ENCODE peak calls at places on chromosomes 11 and 22, in nine cellular contexts. S, N, K, O, Z, E, W, R and T are unnamed samples.

GRCh38 chr11:14422052-14422813 is 63.2 kb upstream of the RRAS2 start:
- DNase-seq in S (peak), Z (peak), E (peak), O (peak), K (peak), W (peak), N (peak), R (peak), T (peak)

GRCh38 chr11:1926156-1927031 is 6.9 kb downstream of the TNNT3 start:
- DNase-seq in N (no peak), E (no peak), O (no peak), W (no peak), R (no peak), Z (no peak), S (no peak), K (no peak), T (no peak)

GRCh38 chr22:22013559-22014284 is 31.1 kb upstream of the TOP3B start:
- DNase-seq in N (no peak), E (no peak), O (no peak), Z (no peak), W (no peak), S (no peak), R (no peak), K (no peak), T (no peak)

GRCh38 chr11:119942583-119943338 is 195.2 kb downstream of the TRIM29 start:
- DNase-seq in N (no peak), W (peak), O (no peak), R (no peak), K (no peak), E (no peak), S (no peak), Z (no peak), T (no peak)

GRCh38 chr22:42069801-42070516 is 653 bp downstream of the NAGA start:
- DNase-seq in E (no peak), K (no peak), R (no peak), S (no peak), W (no peak), N (no peak), Z (no peak), O (no peak), T (peak)

GRCh38 chr22:48510599-48510998 is 1317.1 kb downstream of the BRD1 start:
- DNase-seq in O (no peak), Z (no peak), E (no peak), K (no peak), S (no peak), R (no peak), W (no peak), N (no peak), T (no peak)

GRCh38 chr22:45996241-45997076 is 19.5 kb upstream of the WNT7B start:
- DNase-seq in R (no peak), E (peak), N (no peak), W (peak), S (peak), O (peak), K (no peak), Z (peak), T (no peak)

GRCh38 chr11:114056409-114056808 is 3.1 kb upstream of the ZBTB16 start:
- DNase-seq in O (no peak), N (no peak), Z (no peak), S (no peak), E (no peak), K (no peak), W (no peak), R (no peak), T (no peak)

GRCh38 chr11:87037450-87038234 is at the start of gene TMEM135:
- DNase-seq in S (peak), E (peak), W (peak), O (peak), Z (peak), N (peak), K (peak), R (peak), T (peak)

GRCh38 chr11:126391970-126392637 is 36.6 kb downstream of the ST3GAL4 start:
- DNase-seq in Z (no peak), W (no peak), E (no peak), S (peak), K (no peak), R (no peak), O (peak), N (peak), T (peak)

GRCh38 chr11:57555393-57555792 is 12.1 kb downstream of the UBE2L6 start:
- DNase-seq in W (no peak), S (no peak), R (no peak), Z (no peak), O (no peak), K (no peak), E (no peak), N (no peak), T (no peak)

GRCh38 chr11:334264-335033 is 13.8 kb upstream of the IFITM3 start:
- DNase-seq in O (no peak), Z (no peak), R (no peak), E (peak), K (no peak), N (no peak), W (no peak), S (no peak), T (no peak)

GRCh38 chr11:251550-251949 is 14.8 kb downstream of the PSMD13 start:
- DNase-seq in K (no peak), E (no peak), O (no peak), N (peak), W (no peak), Z (no peak), S (no peak), R (no peak), T (no peak)

GRCh38 chr11:60934091-60934789 is 10.0 kb downstream of the TMEM132A start:
- DNase-seq in Z (no peak), N (no peak), S (no peak), R (no peak), W (no peak), O (no peak), E (no peak), K (no peak), T (no peak)

GRCh38 chr11:115425243-115425642 is 79.0 kb downstream of the CADM1 start:
- DNase-seq in R (no peak), E (no peak), Z (no peak), W (no peak), O (no peak), K (no peak), N (no peak), S (no peak), T (no peak)

GRCh38 chr11:94201004-94201465 is 72.4 kb downstream of the PANX1 start:
- DNase-seq in R (no peak), O (no peak), E (peak), N (peak), K (no peak), Z (peak), S (no peak), W (peak), T (no peak)

GRCh38 chr22:26326803-26327202 is 102.3 kb upstream of the ASPHD2 start:
- DNase-seq in E (no peak), O (no peak), Z (no peak), K (no peak), S (no peak), W (no peak), R (no peak), N (no peak), T (no peak)

GRCh38 chr11:116680349-116681125 is 92.2 kb downstream of the BUD13 start:
- DNase-seq in W (no peak), Z (no peak), S (no peak), K (no peak), E (no peak), N (no peak), R (no peak), O (no peak), T (no peak)

GRCh38 chr11:69972351-69972802 is 105.7 kb upstream of the ANO1 start:
- DNase-seq in Z (no peak), E (no peak), W (no peak), K (no peak), S (no peak), R (no peak), N (no peak), O (no peak), T (no peak)

GRCh38 chr11:5203366-5203765 is 2.9 kb upstream of the OR51V1 start:
- DNase-seq in Z (no peak), E (no peak), R (no peak), N (no peak), K (no peak), O (no peak), W (peak), S (no peak), T (no peak)

GRCh38 chr11:18791175-18792065 is at the start of gene PTPN5:
- DNase-seq in O (no peak), N (peak), S (no peak), Z (no peak), E (peak), W (no peak), K (no peak), R (no peak), T (no peak)

GRCh38 chr22:45069925-45070324 is 60.1 kb upstream of the PHF21B start:
- DNase-seq in Z (no peak), E (no peak), R (no peak), K (no peak), S (no peak), N (no peak), O (no peak), W (no peak), T (no peak)

GRCh38 chr11:12906501-12906900 is 102.6 kb upstream of the RASSF10 start:
- DNase-seq in S (no peak), K (no peak), R (no peak), O (no peak), W (no peak), Z (no peak), E (no peak), N (no peak), T (no peak)

GRCh38 chr11:131240421-131240820 is 130.0 kb upstream of the NTM start:
- DNase-seq in S (no peak), W (no peak), N (no peak), R (no peak), Z (no peak), K (no peak), E (peak), O (no peak), T (no peak)

GRCh38 chr11:130999992-131000770 is 83.9 kb upstream of the SNX19 start:
- DNase-seq in S (no peak), E (peak), O (no peak), Z (no peak), W (peak), N (peak), R (no peak), K (no peak), T (no peak)

GRCh38 chr11:71449596-71449995 is 1.4 kb upstream of the DHCR7 start:
- DNase-seq in Z (no peak), E (no peak), R (no peak), N (no peak), W (no peak), S (no peak), O (no peak), K (no peak), T (no peak)

GRCh38 chr11:95487391-95487790 is 256.4 kb upstream of the SESN3 start:
- DNase-seq in E (no peak), Z (no peak), O (no peak), N (no peak), W (no peak), K (no peak), S (no peak), R (no peak), T (no peak)

GRCh38 chr11:75314771-75315438 is 36.6 kb downstream of the ARRB1 start:
- DNase-seq in E (no peak), K (no peak), N (no peak), R (no peak), W (no peak), O (no peak), Z (no peak), S (no peak), T (no peak)

GRCh38 chr11:47185305-47186075 is 744 bp downstream of the PACSIN3 start:
- DNase-seq in E (no peak), Z (peak), N (peak), R (peak), O (peak), W (peak), S (peak), K (no peak), T (peak)

GRCh38 chr22:24146190-24146616 is 35.1 kb upstream of the SUSD2 start:
- DNase-seq in E (peak), N (peak), K (no peak), W (peak), R (peak), S (peak), Z (no peak), O (peak), T (no peak)

GRCh38 chr11:134151083-134151747 is 72.6 kb downstream of the NCAPD3 start:
- DNase-seq in N (no peak), R (no peak), W (no peak), S (no peak), K (no peak), Z (no peak), O (no peak), E (no peak), T (no peak)

GRCh38 chr11:35427158-35427557 is 7.8 kb upstream of the SLC1A2 start:
- DNase-seq in O (no peak), Z (no peak), S (no peak), K (no peak), N (no peak), W (peak), R (no peak), E (peak), T (no peak)

GRCh38 chr22:30586414-30586813 is 5.3 kb downstream of the PES1 start:
- DNase-seq in O (no peak), E (no peak), W (no peak), R (no peak), S (no peak), K (no peak), N (no peak), Z (no peak), T (no peak)

GRCh38 chr11:29435421-29435820 is 581.4 kb downstream of the KCNA4 start:
- DNase-seq in K (no peak), N (no peak), Z (no peak), R (no peak), E (peak), O (no peak), S (no peak), W (peak), T (no peak)

GRCh38 chr11:129249923-129250322 is 57.8 kb upstream of the ARHGAP32 start:
- DNase-seq in O (no peak), Z (no peak), K (no peak), E (peak), S (peak), R (no peak), N (no peak), W (no peak), T (no peak)

GRCh38 chr11:29282088-29282487 is 734.7 kb downstream of the KCNA4 start:
- DNase-seq in N (peak), Z (no peak), K (no peak), S (no peak), O (no peak), R (no peak), W (peak), E (peak), T (no peak)

GRCh38 chr11:104390696-104391095 is 226.7 kb upstream of the PDGFD start:
- DNase-seq in O (no peak), E (peak), Z (no peak), N (no peak), S (no peak), K (no peak), W (peak), R (no peak), T (no peak)

GRCh38 chr11:95715777-95716241 is 73.8 kb downstream of the FAM76B start:
- DNase-seq in E (peak), S (no peak), R (no peak), W (no peak), K (no peak), O (no peak), Z (no peak), N (no peak), T (no peak)

GRCh38 chr22:23862103-23862502 is 4.4 kb downstream of the SLC2A11 start:
- DNase-seq in N (peak), S (peak), E (no peak), K (no peak), R (no peak), W (peak), Z (no peak), O (no peak), T (no peak)

DNA sequence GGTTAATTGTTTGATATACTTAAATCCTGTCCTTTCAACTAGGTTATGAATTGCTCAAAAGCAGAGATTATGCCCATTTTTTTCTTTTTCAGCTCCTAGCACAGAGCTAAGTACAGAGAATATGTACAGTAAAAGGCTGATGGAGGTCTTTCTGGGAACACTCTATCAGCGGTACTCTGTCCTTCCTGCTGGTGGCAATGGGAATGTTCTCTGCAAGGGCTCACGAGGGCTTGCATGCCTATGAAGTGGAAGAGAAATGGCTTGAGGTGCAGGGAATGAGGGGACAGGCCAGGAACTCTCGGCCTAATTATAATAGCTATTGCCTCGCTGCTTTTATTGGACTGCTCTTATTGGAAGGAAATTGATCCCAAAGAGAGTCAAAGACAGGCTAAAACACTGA is 83.7 kb upstream of the RAB1B start:
- DNase-seq in S (no peak), E (no peak), W (no peak), O (no peak), N (no peak), R (no peak), Z (no peak), K (no peak), T (no peak)
- TF ChIP-seq CTCF in S (no peak), E (no peak), W (no peak), O (no peak), N (no peak), R (no peak), Z (no peak), K (no peak), T (no peak)

GRCh38 chr22:29032584-29032983 is 29.0 kb downstream of the C22orf31 start:
- DNase-seq in K (no peak), W (peak), R (peak), O (no peak), E (peak), N (peak), S (peak), Z (peak), T (no peak)

GRCh38 chr22:29032014-29032475 is 29.6 kb downstream of the C22orf31 start:
- DNase-seq in N (no peak), O (no peak), W (no peak), K (no peak), Z (no peak), R (no peak), E (no peak), S (no peak), T (no peak)

GRCh38 chr22:29030016-29030617 is 31.5 kb downstream of the C22orf31 start:
- DNase-seq in K (no peak), R (peak), E (peak), N (no peak), O (no peak), S (peak), W (no peak), Z (no peak), T (no peak)

GRCh38 chr22:29030618-29031235 is 30.9 kb downstream of the C22orf31 start:
- DNase-seq in K (no peak), R (peak), W (peak), E (peak), S (peak), O (peak), N (peak), Z (peak), T (no peak)

DNA sequence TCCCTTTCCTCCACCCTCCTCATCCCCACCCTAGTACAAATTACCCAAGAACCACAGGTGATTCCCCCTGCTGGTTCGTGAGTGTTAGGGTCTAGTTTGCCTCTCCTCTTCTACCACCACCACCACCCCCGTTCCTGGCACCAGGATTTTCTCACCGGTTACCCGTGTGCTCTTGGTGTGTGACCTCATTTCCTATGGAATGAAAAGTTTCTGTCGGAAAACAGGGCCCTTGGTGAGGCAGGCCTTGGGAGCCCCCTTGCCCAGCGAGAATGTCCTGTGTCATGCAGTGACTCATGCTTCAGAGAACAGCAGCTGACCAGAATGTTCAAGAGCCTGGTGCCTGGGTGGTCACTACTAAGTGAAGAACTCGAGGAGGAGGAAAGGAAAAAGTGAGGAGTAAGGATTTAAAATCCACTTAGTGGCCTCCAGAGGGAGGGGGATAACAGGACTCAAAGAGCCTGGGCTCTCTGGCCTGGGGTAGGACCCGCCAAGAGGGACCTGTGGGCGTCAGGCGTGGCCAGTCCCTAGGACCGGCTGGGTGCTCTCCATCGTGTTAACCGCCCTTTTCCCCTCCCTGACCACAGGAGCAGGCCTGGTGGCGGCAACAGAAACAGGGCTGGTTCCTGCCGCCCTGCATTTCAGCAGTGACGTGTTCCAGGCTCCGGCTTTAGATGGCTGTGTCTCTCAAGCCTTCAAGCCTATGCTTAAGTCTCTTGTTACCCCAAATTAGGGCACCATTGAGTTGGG is 30.2 kb downstream of the C22orf31 start:
- DNase-seq in E (peak), K (peak), R (peak), Z (peak), N (peak), S (peak), W (peak), O (peak), T (peak)
- H3K4me3 ChIP-seq in E (peak), K (no peak), R (peak), Z (peak), N (peak), S (peak), W (peak), O (peak), T (peak)

GRCh38 chr11:77165066-77165465 is 37.0 kb downstream of the MYO7A start:
- DNase-seq in E (no peak), N (no peak), S (no peak), W (no peak), Z (no peak), K (no peak), R (no peak), O (no peak), T (no peak)
- TF ChIP-seq CTCF in E (no peak), N (no peak), S (no peak), W (no peak), Z (no peak), K (no peak), R (no peak), O (no peak), T (no peak)

GRCh38 chr11:132997396-132997795 is 534.9 kb downstream of the OPCML start:
- DNase-seq in E (no peak), K (no peak), O (no peak), W (no peak), R (no peak), Z (no peak), S (no peak), N (no peak), T (no peak)

GRCh38 chr11:132999031-132999430 is 533.3 kb downstream of the OPCML start:
- DNase-seq in E (no peak), N (no peak), K (no peak), Z (no peak), O (no peak), S (no peak), R (no peak), W (no peak), T (no peak)

GRCh38 chr11:132999519-132999918 is 532.8 kb downstream of the OPCML start:
- DNase-seq in Z (no peak), E (no peak), R (no peak), N (no peak), S (no peak), O (no peak), K (no peak), W (no peak), T (no peak)

GRCh38 chr11:132992838-132993680 is 539.2 kb downstream of the OPCML start:
- DNase-seq in E (peak), S (no peak), K (no peak), O (no peak), R (no peak), W (peak), N (no peak), Z (no peak), T (peak)

GRCh38 chr11:132994038-132994502 is 538.2 kb downstream of the OPCML start:
- DNase-seq in W (no peak), S (no peak), O (no peak), R (no peak), N (no peak), E (no peak), K (no peak), Z (no peak), T (no peak)
- H3K4me3 ChIP-seq in W (no peak), S (no peak), O (no peak), R (no peak), N (no peak), E (peak), K (no peak), Z (no peak), T (peak)

DNA sequence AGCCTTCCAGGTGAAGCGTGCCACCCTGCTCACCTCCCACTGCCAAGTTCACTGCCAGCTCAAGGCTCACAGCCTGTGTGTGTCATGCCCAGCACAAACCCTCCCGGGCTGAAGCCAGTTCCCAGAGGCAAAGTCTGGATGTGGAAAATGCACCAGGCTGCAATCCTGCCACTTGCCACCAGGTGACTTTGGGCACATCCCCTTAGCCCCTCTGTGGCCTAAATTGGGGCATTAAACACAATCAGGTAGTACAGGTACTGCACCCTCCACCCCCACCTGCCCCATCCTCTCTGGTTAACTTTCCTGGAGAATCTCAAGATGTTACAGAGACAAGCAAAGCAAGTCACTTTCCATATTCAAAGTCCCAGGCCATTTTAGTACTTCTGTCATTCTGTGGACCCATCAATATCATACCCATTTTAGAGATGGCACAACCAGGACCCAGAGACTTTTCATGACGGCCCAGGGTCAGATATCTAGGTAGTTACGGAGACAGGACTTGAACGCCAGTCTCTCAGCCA is 1.8 kb upstream of the RASD2 start:
- DNase-seq in E (no peak), R (no peak), K (no peak), N (peak), O (no peak), S (no peak), Z (peak), W (no peak), T (no peak)
- TF ChIP-seq CTCF in E (peak), R (no peak), K (no peak), N (peak), O (peak), S (peak), Z (peak), W (peak), T (no peak)